ENCODE peak calls at places on chromosomes 7 and 10, in six cellular contexts. One of them, this sample, is unnamed.

GRCh38 chr7:50339990-50340500 is 35.5 kb downstream of the IKZF1 start:
- DNase-seq in tibial artery: no peak
- DNase-seq in thoracic aorta: no peak
- DNase-seq in ovary: no peak
- DNase-seq in H9: no peak
- DNase-seq in heart right ventricle: no peak
- DNase-seq in this sample: no peak

GRCh38 chr7:99373086-99374066 is 1.2 kb upstream of the ARPC1B start:
- DNase-seq in heart right ventricle: no peak
- DNase-seq in thoracic aorta: no peak
- DNase-seq in H9: no peak
- DNase-seq in tibial artery: no peak
- DNase-seq in ovary: no peak
- DNase-seq in this sample: no peak

GRCh38 chr10:47340613-47341170 is 7.5 kb upstream of the RBP3 start:
- DNase-seq in H9: peak; percentile 76
- DNase-seq in ovary: peak; percentile 55
- DNase-seq in thoracic aorta: no peak
- DNase-seq in heart right ventricle: peak; percentile 46
- DNase-seq in tibial artery: no peak
- DNase-seq in this sample: no peak

GRCh38 chr7:75617634-75618234 is 121.0 kb downstream of the HIP1 start:
- DNase-seq in H9: no peak
- DNase-seq in tibial artery: peak; percentile 75
- DNase-seq in ovary: no peak
- DNase-seq in heart right ventricle: peak; percentile 48
- DNase-seq in thoracic aorta: peak; percentile 22
- DNase-seq in this sample: no peak

GRCh38 chr10:72049969-72050781 is 38.2 kb downstream of the SPOCK2 start:
- DNase-seq in tibial artery: no peak
- DNase-seq in heart right ventricle: no peak
- DNase-seq in H9: peak; percentile 64
- DNase-seq in thoracic aorta: no peak
- DNase-seq in ovary: no peak
- DNase-seq in this sample: no peak

GRCh38 chr7:112254166-112254565 is 47.7 kb downstream of the ZNF277 start:
- DNase-seq in tibial artery: no peak
- DNase-seq in H9: no peak
- DNase-seq in ovary: no peak
- DNase-seq in heart right ventricle: no peak
- DNase-seq in thoracic aorta: no peak
- DNase-seq in this sample: no peak

GRCh38 chr7:147941316-147941715 is 649.2 kb upstream of the C7orf33 start:
- DNase-seq in tibial artery: no peak
- DNase-seq in ovary: no peak
- DNase-seq in H9: no peak
- DNase-seq in heart right ventricle: no peak
- DNase-seq in thoracic aorta: no peak
- DNase-seq in this sample: no peak

GRCh38 chr10:19985745-19986144 is 169.5 kb downstream of the PLXDC2 start:
- DNase-seq in tibial artery: no peak
- DNase-seq in thoracic aorta: no peak
- DNase-seq in ovary: no peak
- DNase-seq in H9: no peak
- DNase-seq in heart right ventricle: no peak
- DNase-seq in this sample: no peak

GRCh38 chr10:109650228-109650627 is 273.1 kb downstream of the XPNPEP1 start:
- DNase-seq in ovary: no peak
- DNase-seq in thoracic aorta: no peak
- DNase-seq in tibial artery: no peak
- DNase-seq in heart right ventricle: no peak
- DNase-seq in H9: no peak
- DNase-seq in this sample: no peak

GRCh38 chr7:135272303-135272702 is 38.7 kb downstream of the STRA8 start:
- DNase-seq in H9: no peak
- DNase-seq in ovary: no peak
- DNase-seq in heart right ventricle: no peak
- DNase-seq in thoracic aorta: no peak
- DNase-seq in tibial artery: no peak
- DNase-seq in this sample: no peak

GRCh38 chr10:58486821-58487220 is 25.9 kb upstream of the BICC1 start:
- DNase-seq in heart right ventricle: no peak
- DNase-seq in thoracic aorta: no peak
- DNase-seq in tibial artery: no peak
- DNase-seq in H9: no peak
- DNase-seq in ovary: no peak
- DNase-seq in this sample: peak; percentile 68

GRCh38 chr7:82050134-82050533 is 280.3 kb upstream of the HGF start:
- DNase-seq in thoracic aorta: no peak
- DNase-seq in tibial artery: no peak
- DNase-seq in H9: no peak
- DNase-seq in ovary: no peak
- DNase-seq in heart right ventricle: no peak
- DNase-seq in this sample: peak; percentile 92

GRCh38 chr7:131952365-131952764 is 395.9 kb upstream of the PODXL start:
- DNase-seq in heart right ventricle: no peak
- DNase-seq in ovary: no peak
- DNase-seq in H9: no peak
- DNase-seq in thoracic aorta: no peak
- DNase-seq in tibial artery: no peak
- DNase-seq in this sample: no peak

GRCh38 chr7:132179681-132180080 is 396.6 kb downstream of the PLXNA4 start:
- DNase-seq in ovary: no peak
- DNase-seq in thoracic aorta: no peak
- DNase-seq in H9: no peak
- DNase-seq in tibial artery: no peak
- DNase-seq in heart right ventricle: no peak
- DNase-seq in this sample: no peak

GRCh38 chr10:75712241-75712880 is 280.9 kb downstream of the LRMDA start:
- DNase-seq in thoracic aorta: no peak
- DNase-seq in heart right ventricle: peak; percentile 11
- DNase-seq in ovary: peak; percentile 13
- DNase-seq in tibial artery: no peak
- DNase-seq in H9: no peak
- DNase-seq in this sample: no peak
- H3K27me3 ChIP-seq in thoracic aorta: no peaks in the 10 kb centered on the region
- H3K27me3 ChIP-seq in heart right ventricle: no peaks in the 10 kb centered on the region
- H3K27me3 ChIP-seq in ovary: no peaks in the 10 kb centered on the region
- H3K27me3 ChIP-seq in tibial artery: no peaks in the 10 kb centered on the region
- H3K27me3 ChIP-seq in H9: no peaks in the 10 kb centered on the region
- H3K27me3 ChIP-seq in this sample: peaks cover 13% of the 10 kb centered on the region

DNA sequence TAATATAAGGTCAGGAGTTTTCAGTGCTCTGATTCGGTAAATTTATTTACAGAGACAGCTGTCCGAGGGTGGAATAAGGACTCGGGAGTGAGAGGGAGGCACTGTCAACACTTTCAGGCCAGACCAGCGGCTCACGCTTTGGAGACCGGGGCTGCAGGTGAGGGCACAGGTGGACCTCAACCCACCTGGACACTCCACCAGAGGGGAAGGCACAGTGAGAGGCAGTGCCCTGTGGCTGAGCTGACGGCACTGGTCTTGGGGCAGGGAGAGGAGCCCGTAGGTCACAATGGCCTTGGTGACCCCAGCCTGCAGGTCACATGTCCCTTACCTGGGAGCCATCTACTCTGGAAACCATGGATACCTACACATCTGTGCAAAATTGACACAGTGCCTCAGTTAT is 315.1 kb downstream of the ADARB2 start:
- DNase-seq in H9: no peak
- DNase-seq in thoracic aorta: no peak
- DNase-seq in ovary: no peak
- DNase-seq in tibial artery: no peak
- DNase-seq in heart right ventricle: no peak
- DNase-seq in this sample: no peak
- H3K27me3 ChIP-seq in H9: no peaks in the 10 kb centered on the region
- H3K27me3 ChIP-seq in thoracic aorta: no peaks in the 10 kb centered on the region
- H3K27me3 ChIP-seq in ovary: no peaks in the 10 kb centered on the region
- H3K27me3 ChIP-seq in tibial artery: no peaks in the 10 kb centered on the region
- H3K27me3 ChIP-seq in heart right ventricle: peaks cover 13% of the 10 kb centered on the region
- H3K27me3 ChIP-seq in this sample: peaks cover 3% of the 10 kb centered on the region

GRCh38 chr7:151016505-151016904 is 7.8 kb downstream of the ATG9B start:
- DNase-seq in heart right ventricle: no peak
- DNase-seq in ovary: no peak
- DNase-seq in tibial artery: no peak
- DNase-seq in H9: no peak
- DNase-seq in thoracic aorta: no peak
- DNase-seq in this sample: no peak

GRCh38 chr7:151017953-151018420 is 6.3 kb downstream of the ATG9B start:
- DNase-seq in ovary: peak; percentile 80
- DNase-seq in thoracic aorta: no peak
- DNase-seq in tibial artery: peak; percentile 56
- DNase-seq in H9: peak; percentile 92
- DNase-seq in heart right ventricle: peak; percentile 67
- DNase-seq in this sample: no peak

GRCh38 chr7:151016942-151017341 is 7.4 kb downstream of the ATG9B start:
- DNase-seq in heart right ventricle: no peak
- DNase-seq in H9: no peak
- DNase-seq in tibial artery: no peak
- DNase-seq in thoracic aorta: no peak
- DNase-seq in ovary: no peak
- DNase-seq in this sample: no peak

GRCh38 chr7:151018421-151019129 is 5.7 kb downstream of the ATG9B start:
- DNase-seq in tibial artery: no peak
- DNase-seq in H9: peak; percentile 62
- DNase-seq in heart right ventricle: no peak
- DNase-seq in ovary: peak; percentile 46
- DNase-seq in thoracic aorta: no peak
- DNase-seq in this sample: no peak

GRCh38 chr7:151017370-151017952 is 6.8 kb downstream of the ATG9B start:
- DNase-seq in tibial artery: no peak
- DNase-seq in thoracic aorta: no peak
- DNase-seq in heart right ventricle: no peak
- DNase-seq in ovary: peak; percentile 26
- DNase-seq in H9: no peak
- DNase-seq in this sample: no peak
- H3K27me3 ChIP-seq in tibial artery: no peaks in the 10 kb centered on the region
- H3K27me3 ChIP-seq in thoracic aorta: no peaks in the 10 kb centered on the region
- H3K27me3 ChIP-seq in heart right ventricle: peaks cover 24% of the 10 kb centered on the region
- H3K27me3 ChIP-seq in ovary: no peaks in the 10 kb centered on the region
- H3K27me3 ChIP-seq in H9: peaks cover 6% of the 10 kb centered on the region
- H3K27me3 ChIP-seq in this sample: peaks cover 32% of the 10 kb centered on the region

GRCh38 chr10:2145486-2145885 is 408.2 kb upstream of the ADARB2 start:
- DNase-seq in tibial artery: no peak
- DNase-seq in heart right ventricle: no peak
- DNase-seq in ovary: no peak
- DNase-seq in H9: no peak
- DNase-seq in thoracic aorta: no peak
- DNase-seq in this sample: no peak
- H3K27me3 ChIP-seq in tibial artery: no peaks in the 10 kb centered on the region
- H3K27me3 ChIP-seq in heart right ventricle: no peaks in the 10 kb centered on the region
- H3K27me3 ChIP-seq in ovary: no peaks in the 10 kb centered on the region
- H3K27me3 ChIP-seq in H9: no peaks in the 10 kb centered on the region
- H3K27me3 ChIP-seq in thoracic aorta: no peaks in the 10 kb centered on the region
- H3K27me3 ChIP-seq in this sample: no peaks in the 10 kb centered on the region

GRCh38 chr10:100334762-100335161 is 4.7 kb upstream of the PKD2L1 start:
- DNase-seq in tibial artery: no peak
- DNase-seq in H9: no peak
- DNase-seq in heart right ventricle: no peak
- DNase-seq in thoracic aorta: no peak
- DNase-seq in ovary: no peak
- DNase-seq in this sample: no peak
- H3K27me3 ChIP-seq in tibial artery: no peaks in the 10 kb centered on the region
- H3K27me3 ChIP-seq in H9: no peaks in the 10 kb centered on the region
- H3K27me3 ChIP-seq in heart right ventricle: peaks cover 27% of the 10 kb centered on the region
- H3K27me3 ChIP-seq in thoracic aorta: no peaks in the 10 kb centered on the region
- H3K27me3 ChIP-seq in ovary: no peaks in the 10 kb centered on the region
- H3K27me3 ChIP-seq in this sample: peaks cover 19% of the 10 kb centered on the region

DNA sequence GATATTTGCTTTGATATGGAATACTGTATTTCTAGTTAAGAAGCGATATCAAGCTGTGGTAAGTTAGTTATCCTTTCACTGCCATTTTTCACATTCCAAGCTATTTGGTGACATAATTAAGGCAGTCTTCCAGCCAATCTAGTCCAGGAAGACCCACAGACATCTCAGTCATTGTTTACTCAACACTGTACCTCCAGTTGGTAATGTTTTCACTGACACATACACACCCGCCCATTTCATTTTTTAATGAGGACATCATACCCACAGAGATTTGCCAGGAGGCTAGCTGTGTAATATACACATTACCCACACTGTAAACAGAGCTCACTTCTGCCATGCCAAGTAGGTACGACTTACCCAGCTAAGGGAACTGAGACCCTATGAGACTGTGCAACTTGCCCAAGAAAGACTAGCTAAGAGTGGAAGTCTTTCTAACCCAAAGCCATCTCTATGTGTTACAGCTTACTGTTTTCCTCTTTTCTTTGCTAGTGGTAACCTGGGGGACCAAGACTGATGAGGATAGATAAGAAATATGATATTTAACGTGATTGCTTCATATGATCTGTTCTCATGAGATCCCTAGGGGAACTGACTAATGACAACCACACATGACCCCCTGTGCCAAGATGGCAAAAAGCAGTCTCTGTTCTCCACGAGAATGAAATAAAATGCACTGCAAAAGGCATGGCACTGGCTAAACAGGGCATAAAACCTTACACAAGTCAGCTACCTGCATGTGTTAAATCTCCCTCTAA is 179.0 kb downstream of the DGKI start:
- DNase-seq in ovary: no peak
- DNase-seq in H9: no peak
- DNase-seq in thoracic aorta: no peak
- DNase-seq in tibial artery: no peak
- DNase-seq in heart right ventricle: no peak
- DNase-seq in this sample: peak; percentile 97
- H3K27me3 ChIP-seq in ovary: no peaks in the 10 kb centered on the region
- H3K27me3 ChIP-seq in H9: no peaks in the 10 kb centered on the region
- H3K27me3 ChIP-seq in thoracic aorta: no peaks in the 10 kb centered on the region
- H3K27me3 ChIP-seq in tibial artery: no peaks in the 10 kb centered on the region
- H3K27me3 ChIP-seq in heart right ventricle: no peaks in the 10 kb centered on the region
- H3K27me3 ChIP-seq in this sample: no peaks in the 10 kb centered on the region

This sample was measured in astrocyte.